ENCODE peak calls at places on chromosomes 6 and 20, in five cellular contexts. B is stomach, J is fibroblast of mammary gland, R is colonic mucosa, Y is Calu3. H is an unnamed sample.

GRCh38 chr6:8057793-8058192 is 6.4 kb downstream of the BLOC1S5 start:
- DNase-seq in B (no peak), J (no peak), R (no peak), Y (no peak), H (no peak)

GRCh38 chr6:82576284-82576683 is 212.7 kb downstream of the TPBG start:
- DNase-seq in Y (no peak), R (no peak), B (no peak), J (no peak), H (no peak)

GRCh38 chr6:43867246-43867645 is 97.2 kb downstream of the VEGFA start:
- DNase-seq in Y (no peak), J (no peak), B (no peak), R (no peak), H (no peak)

GRCh38 chr6:40436685-40437604 is 150.2 kb downstream of the LRFN2 start:
- DNase-seq in B (no peak), Y (no peak), R (no peak), J (peak), H (no peak)

GRCh38 chr20:31698803-31699718 is 23.6 kb downstream of the BCL2L1 start:
- DNase-seq in B (peak), J (peak), Y (peak), R (peak), H (no peak)

GRCh38 chr6:170378502-170378901 is 71.9 kb downstream of the FAM120B start:
- DNase-seq in R (no peak), J (no peak), B (no peak), Y (no peak), H (no peak)

GRCh38 chr6:116034327-116034726 is 26.4 kb downstream of the FRK start:
- DNase-seq in Y (no peak), R (no peak), B (no peak), J (peak), H (no peak)

GRCh38 chr20:37907677-37908397 is 4.9 kb downstream of the VSTM2L start:
- DNase-seq in B (no peak), R (no peak), Y (peak), J (peak), H (no peak)

GRCh38 chr20:50594591-50595432 is 84.6 kb downstream of the PTPN1 start:
- DNase-seq in B (no peak), Y (no peak), R (no peak), J (no peak), H (no peak)

GRCh38 chr20:57835462-57836455 is 125.9 kb upstream of the PMEPA1 start:
- DNase-seq in B (no peak), J (no peak), R (no peak), Y (no peak), H (no peak)

GRCh38 chr20:17594443-17594842 is 24.6 kb downstream of the DSTN start:
- DNase-seq in J (peak), B (peak), R (no peak), Y (peak), H (no peak)

GRCh38 chr20:15045246-15045645 is 707.8 kb upstream of the FLRT3 start:
- DNase-seq in R (no peak), J (peak), B (no peak), Y (no peak), H (no peak)

GRCh38 chr6:1027109-1027794 is 284.6 kb upstream of the FOXQ1 start:
- DNase-seq in Y (no peak), R (no peak), J (peak), B (no peak), H (no peak)

GRCh38 chr6:97059473-97059872 is 134.9 kb downstream of the KLHL32 start:
- DNase-seq in Y (no peak), B (no peak), J (peak), R (no peak), H (no peak)
- TF ChIP-seq CTCF in Y (no peak), B (peak), J (peak), R (peak), H (peak)

GRCh38 chr6:20870493-20870892 is 336.2 kb downstream of the CDKAL1 start:
- DNase-seq in R (no peak), Y (no peak), B (no peak), J (no peak), H (no peak)

GRCh38 chr6:20875369-20875963 is 341.2 kb downstream of the CDKAL1 start:
- DNase-seq in B (no peak), J (peak), Y (peak), R (no peak), H (no peak)

GRCh38 chr6:20876016-20876415 is 341.8 kb downstream of the CDKAL1 start:
- DNase-seq in J (peak), R (no peak), Y (peak), B (no peak), H (no peak)

GRCh38 chr6:20877008-20877937 is 343.0 kb downstream of the CDKAL1 start:
- DNase-seq in R (peak), Y (peak), J (peak), B (peak), H (no peak)

DNA sequence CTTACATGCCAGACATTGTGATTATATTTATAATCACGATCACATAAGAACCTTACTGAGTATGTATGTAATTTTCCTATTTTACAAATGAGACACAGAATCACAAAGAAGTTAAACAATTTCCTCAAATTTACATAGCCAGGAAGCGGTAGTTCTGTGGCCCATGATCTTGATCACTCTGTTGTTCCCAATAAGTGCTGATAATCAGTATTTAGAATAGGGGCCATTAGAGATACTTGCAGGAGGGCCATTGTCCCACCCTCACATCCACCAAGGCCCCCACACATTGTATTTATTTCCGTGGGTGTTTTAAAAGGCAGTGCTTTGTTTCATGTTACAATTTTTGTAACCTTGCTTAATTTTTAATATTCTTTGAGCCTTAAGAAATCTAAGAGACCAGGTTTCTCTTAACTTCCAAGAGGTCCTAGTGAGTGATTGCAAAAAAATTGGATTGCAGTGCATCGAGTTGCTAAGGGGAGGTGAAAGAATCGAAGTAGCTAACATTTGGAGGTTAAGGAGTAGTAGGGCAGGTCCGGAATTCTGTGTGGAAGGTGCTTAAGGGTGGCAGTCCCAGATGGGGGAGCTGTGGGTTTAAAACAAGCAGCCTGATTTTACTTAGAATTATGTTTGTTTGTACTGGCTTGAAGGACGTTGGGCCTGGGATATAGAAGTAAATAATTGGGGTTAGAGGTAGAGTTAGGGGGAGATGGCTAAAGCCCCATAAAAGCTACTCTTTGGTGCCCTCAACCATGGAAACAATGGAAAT is 339.4 kb downstream of the CDKAL1 start:
- DNase-seq in R (no peak), B (no peak), J (peak), Y (peak), H (no peak)
- TF ChIP-seq CTCF in R (no peak), B (no peak), J (peak), Y (peak), H (peak)

GRCh38 chr6:158149641-158150040 is 18.4 kb downstream of the SERAC1 start:
- DNase-seq in R (no peak), J (peak), B (no peak), Y (no peak), H (no peak)

GRCh38 chr6:158142789-158143188 is 25.3 kb downstream of the SERAC1 start:
- DNase-seq in J (peak), Y (no peak), B (peak), R (no peak), H (no peak)

GRCh38 chr6:158145940-158146339 is 22.1 kb downstream of the SERAC1 start:
- DNase-seq in Y (no peak), R (no peak), B (no peak), J (no peak), H (no peak)

DNA sequence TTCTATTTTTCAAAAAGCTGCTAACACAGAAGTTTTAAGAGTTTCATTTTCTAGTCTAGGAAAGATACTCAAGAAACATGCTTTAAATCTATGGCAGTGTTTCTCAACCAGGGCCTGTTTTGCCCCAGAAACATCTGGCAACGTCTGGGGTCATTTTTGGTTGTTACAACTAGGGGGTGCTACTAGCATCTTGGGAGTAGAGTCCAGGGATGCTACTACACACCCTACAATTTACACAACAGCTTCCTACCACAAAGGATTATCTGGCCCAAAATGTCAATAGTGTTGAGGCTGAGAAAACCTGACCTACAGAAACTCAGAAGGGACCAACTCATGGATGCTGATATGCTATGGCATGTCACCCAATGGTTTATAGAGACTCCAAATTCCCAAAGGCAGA is 24.4 kb downstream of the SERAC1 start:
- DNase-seq in Y (peak), B (no peak), R (no peak), J (peak), H (no peak)
- TF ChIP-seq CTCF in Y (peak), B (no peak), R (no peak), J (peak), H (no peak)

GRCh38 chr20:35541118-35541782 is 628 bp upstream of the ERGIC3 start:
- DNase-seq in B (no peak), R (no peak), Y (no peak), J (no peak), H (no peak)

GRCh38 chr20:35539756-35540212 is 2.1 kb upstream of the ERGIC3 start:
- DNase-seq in J (no peak), R (peak), B (peak), Y (peak), H (peak)

GRCh38 chr20:35544436-35544835 is 2.6 kb downstream of the ERGIC3 start:
- DNase-seq in Y (no peak), B (no peak), R (no peak), J (no peak), H (no peak)

GRCh38 chr20:35542990-35543389 is 1.1 kb downstream of the ERGIC3 start:
- DNase-seq in B (no peak), Y (no peak), J (no peak), R (no peak), H (no peak)

DNA sequence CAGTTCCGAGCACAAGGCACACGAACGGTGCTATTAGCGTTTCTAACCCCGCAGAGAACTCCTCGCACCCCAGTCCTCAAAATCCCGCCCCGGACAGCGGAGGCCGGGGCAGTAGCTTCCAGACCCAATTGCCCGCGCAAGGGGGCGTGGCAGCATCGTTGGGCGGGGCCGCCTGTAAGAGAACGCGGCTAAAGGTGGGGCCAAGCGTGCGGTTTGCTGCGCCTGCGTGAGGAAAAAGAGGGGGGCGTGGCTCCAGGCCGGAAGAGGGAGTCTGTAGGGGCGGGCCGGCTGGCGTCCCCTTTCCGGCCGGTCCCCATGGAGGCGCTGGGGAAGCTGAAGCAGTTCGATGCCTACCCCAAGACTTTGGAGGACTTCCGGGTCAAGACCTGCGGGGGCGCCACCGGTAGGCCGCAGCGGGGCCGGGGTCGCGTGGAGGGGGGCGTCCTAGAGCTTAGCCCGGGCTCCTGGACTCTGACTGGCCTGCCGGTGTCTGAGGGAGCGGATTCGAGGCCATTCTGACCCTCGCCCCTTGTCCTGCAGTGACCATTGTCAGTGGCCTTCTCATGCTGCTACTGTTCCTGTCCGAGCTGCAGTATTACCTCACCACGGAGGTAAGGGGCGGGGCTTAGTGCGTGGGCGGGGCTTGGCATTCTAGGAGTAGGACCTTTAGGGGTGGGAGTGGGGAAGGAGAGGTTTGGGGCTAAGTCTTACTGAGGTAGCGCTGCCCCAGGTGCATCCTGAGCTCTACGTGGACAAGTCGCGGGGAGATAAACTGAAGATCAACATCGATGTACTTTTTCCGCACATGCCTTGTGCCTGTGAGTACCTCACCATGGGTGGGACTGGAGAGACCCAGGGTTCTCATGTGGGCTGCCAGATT is at the start of gene ERGIC3:
- DNase-seq in J (peak), Y (peak), B (peak), R (peak), H (peak)
- TF ChIP-seq CTCF in J (no peak), Y (no peak), B (no peak), R (no peak), H (no peak)

H was measured in D721Med.